ENCODE peak calls at places on chromosomes 3 and 15, in ten cellular contexts. S is endodermal cell, Y is Caco-2, Q is psoas muscle, K is GM23248, N is hepatocyte, A is lower lobe of right lung, G is heart left ventricle, V is left ventricle myocardium inferior, R is right lobe of liver. X is an unnamed sample. For H3K4me1 and H3K27me3, the result is how much of the 10 kb centered on the place peaks cover.

GRCh38 chr3:161263057-161263456 is 41.9 kb downstream of the NMD3 start:
- DNase-seq in S (no peak), Y (no peak), Q (no peak), K (peak), N (no peak), A (no peak), G (no peak), V (no peak), R (no peak), X (no peak)

GRCh38 chr3:160403028-160403545 is 3.6 kb downstream of the SMC4 start:
- DNase-seq in S (no peak), Y (no peak), Q (no peak), K (peak), N (no peak), A (no peak), G (no peak), V (no peak), R (no peak), X (peak)

GRCh38 chr3:128378631-128379347 is 87.9 kb downstream of the DNAJB8 start:
- DNase-seq in S (no peak), Y (no peak), Q (peak), K (peak), N (peak), A (no peak), G (peak), V (peak), R (peak), X (no peak)

GRCh38 chr15:83776986-83777385 is 123.1 kb downstream of the ADAMTSL3 start:
- DNase-seq in S (no peak), Y (no peak), Q (no peak), K (no peak), N (no peak), A (no peak), G (peak), V (no peak), R (no peak), X (no peak)

GRCh38 chr15:60444289-60444912 is 34.5 kb downstream of the ICE2 start:
- DNase-seq in S (no peak), Y (no peak), Q (no peak), K (peak), N (peak), A (no peak), G (no peak), V (no peak), R (no peak), X (peak)

GRCh38 chr15:71333839-71334238 is 218.6 kb downstream of the THSD4 start:
- DNase-seq in S (no peak), Y (no peak), Q (no peak), K (peak), N (no peak), A (no peak), G (no peak), V (no peak), R (no peak), X (no peak)

GRCh38 chr15:78093242-78094020 is 1.1 kb downstream of the SH2D7 start:
- DNase-seq in S (no peak), Y (no peak), Q (no peak), K (peak), N (no peak), A (no peak), G (no peak), V (no peak), R (no peak), X (no peak)

GRCh38 chr15:92578096-92578835 is 77.3 kb downstream of the FAM174B start:
- DNase-seq in S (no peak), Y (no peak), Q (no peak), K (no peak), N (no peak), A (no peak), G (no peak), V (no peak), R (no peak), X (no peak)

GRCh38 chr3:121992601-121993560 is 29.2 kb downstream of the ILDR1 start:
- DNase-seq in S (peak), Y (no peak), Q (no peak), K (no peak), N (no peak), A (no peak), G (no peak), V (no peak), R (no peak), X (no peak)

GRCh38 chr3:57434041-57434440 is 110.1 kb downstream of the DNAH12 start:
- DNase-seq in S (no peak), Y (no peak), Q (no peak), K (peak), N (peak), A (no peak), G (no peak), V (no peak), R (no peak), X (peak)

GRCh38 chr15:85607141-85607806 is 187.5 kb downstream of the KLHL25 start:
- DNase-seq in S (no peak), Y (no peak), Q (no peak), K (peak), N (no peak), A (no peak), G (no peak), V (no peak), R (no peak), X (no peak)

GRCh38 chr3:81592101-81592500 is 169.3 kb downstream of the GBE1 start:
- DNase-seq in S (no peak), Y (no peak), Q (no peak), K (peak), N (no peak), A (no peak), G (no peak), V (no peak), R (no peak), X (peak)

GRCh38 chr3:44803298-44803697 is 41.7 kb downstream of the KIF15 start:
- DNase-seq in S (no peak), Y (no peak), Q (no peak), K (no peak), N (no peak), A (no peak), G (no peak), V (no peak), R (no peak), X (no peak)

GRCh38 chr3:103440539-103441113 is 1005.8 kb downstream of the ZPLD1 start:
- DNase-seq in S (no peak), Y (no peak), Q (no peak), K (no peak), N (no peak), A (no peak), G (no peak), V (no peak), R (no peak), X (peak)

GRCh38 chr3:44885618-44886017 is 11.2 kb downstream of the TGM4 start:
- DNase-seq in S (peak), Y (no peak), Q (no peak), K (peak), N (peak), A (no peak), G (no peak), V (no peak), R (no peak), X (no peak)

GRCh38 chr3:10378742-10379141 is 57.8 kb upstream of the SEC13 start:
- DNase-seq in S (no peak), Y (no peak), Q (no peak), K (no peak), N (no peak), A (no peak), G (no peak), V (no peak), R (no peak), X (no peak)

GRCh38 chr3:82005266-82005665 is 243.8 kb upstream of the GBE1 start:
- DNase-seq in S (no peak), Y (no peak), Q (no peak), K (no peak), N (no peak), A (no peak), G (no peak), V (no peak), R (no peak), X (no peak)

GRCh38 chr3:108472011-108472591 is 38.3 kb downstream of the MYH15 start:
- DNase-seq in S (no peak), Y (no peak), Q (no peak), K (peak), N (peak), A (no peak), G (no peak), V (no peak), R (no peak), X (peak)

GRCh38 chr3:10382892-10383849 is 62.3 kb upstream of the SEC13 start:
- DNase-seq in S (no peak), Y (no peak), Q (no peak), K (no peak), N (no peak), A (no peak), G (no peak), V (no peak), R (no peak), X (no peak)

GRCh38 chr3:13500133-13500885 is 20.2 kb downstream of the HDAC11 start:
- DNase-seq in S (peak), Y (no peak), Q (no peak), K (peak), N (no peak), A (peak), G (peak), V (no peak), R (no peak), X (no peak)

GRCh38 chr3:143731776-143732175 is 116.5 kb downstream of the SLC9A9 start:
- DNase-seq in S (no peak), Y (no peak), Q (no peak), K (no peak), N (no peak), A (no peak), G (no peak), V (no peak), R (no peak), X (no peak)

GRCh38 chr3:177928156-177928555 is 608.1 kb upstream of the KCNMB2 start:
- DNase-seq in S (no peak), Y (no peak), Q (no peak), K (peak), N (no peak), A (no peak), G (no peak), V (no peak), R (no peak), X (peak)

GRCh38 chr3:51954713-51955112 is 468 bp upstream of the GPR62 start:
- DNase-seq in S (no peak), Y (no peak), Q (no peak), K (no peak), N (no peak), A (no peak), G (no peak), V (no peak), R (no peak), X (no peak)

GRCh38 chr3:85502148-85502875 is 543.5 kb downstream of the CADM2 start:
- DNase-seq in S (no peak), Y (no peak), Q (no peak), K (no peak), N (no peak), A (no peak), G (no peak), V (no peak), R (no peak), X (no peak)

GRCh38 chr3:156676467-156677119 is 2.2 kb downstream of the TIPARP start:
- DNase-seq in S (no peak), Y (no peak), Q (no peak), K (peak), N (no peak), A (no peak), G (no peak), V (no peak), R (no peak), X (no peak)

GRCh38 chr3:156680243-156680930 is 6.0 kb downstream of the TIPARP start:
- DNase-seq in S (no peak), Y (no peak), Q (no peak), K (no peak), N (no peak), A (no peak), G (no peak), V (no peak), R (no peak), X (no peak)

GRCh38 chr3:156677120-156677479 is 2.7 kb downstream of the TIPARP start:
- DNase-seq in S (no peak), Y (no peak), Q (no peak), K (peak), N (no peak), A (no peak), G (no peak), V (no peak), R (no peak), X (peak)

GRCh38 chr3:156677536-156677935 is 3.1 kb downstream of the TIPARP start:
- DNase-seq in S (no peak), Y (no peak), Q (no peak), K (peak), N (no peak), A (no peak), G (no peak), V (no peak), R (no peak), X (no peak)

GRCh38 chr3:156678216-156678615 is 3.8 kb downstream of the TIPARP start:
- DNase-seq in S (no peak), Y (no peak), Q (no peak), K (no peak), N (no peak), A (no peak), G (no peak), V (no peak), R (no peak), X (no peak)
- H3K4me1 ChIP-seq in S (under half), Y (under half), Q (half or more), K (half or more), N (under half), A (half or more), G (half or more), V (half or more), R (under half), X (under half)

GRCh38 chr15:32718082-32718821 is 448 bp downstream of the GREM1 start:
- DNase-seq in S (peak), Y (no peak), Q (no peak), K (peak), N (peak), A (no peak), G (peak), V (no peak), R (peak), X (no peak)
- H3K27me3 ChIP-seq in S (half or more), Y (under half), Q (half or more), K (under half), N (half or more), A (half or more), G (half or more), V (half or more), R (under half), X (under half)

GRCh38 chr3:20043825-20044224 is 3.6 kb downstream of the KAT2B start:
- DNase-seq in S (no peak), Y (no peak), Q (no peak), K (no peak), N (no peak), A (no peak), G (no peak), V (no peak), R (no peak), X (peak)
- H3K4me3 ChIP-seq in S (no peak), Y (no peak), Q (peak), K (no peak), N (no peak), A (peak), G (peak), V (peak), R (no peak), X (no peak)

GRCh38 chr3:39127907-39128303 is 20.4 kb downstream of the TTC21A start:
- DNase-seq in S (no peak), Y (no peak), Q (no peak), K (no peak), N (no peak), A (no peak), G (no peak), V (no peak), R (no peak), X (no peak)

GRCh38 chr3:39130026-39130425 is 22.5 kb downstream of the TTC21A start:
- DNase-seq in S (no peak), Y (peak), Q (no peak), K (no peak), N (no peak), A (no peak), G (no peak), V (no peak), R (no peak), X (no peak)

GRCh38 chr3:39130693-39131265 is 22.6 kb downstream of the CSRNP1 start:
- DNase-seq in S (no peak), Y (no peak), Q (no peak), K (no peak), N (no peak), A (no peak), G (no peak), V (no peak), R (no peak), X (no peak)

GRCh38 chr3:39127296-39127906 is 19.9 kb downstream of the TTC21A start:
- DNase-seq in S (no peak), Y (peak), Q (no peak), K (no peak), N (no peak), A (no peak), G (no peak), V (no peak), R (no peak), X (no peak)

DNA sequence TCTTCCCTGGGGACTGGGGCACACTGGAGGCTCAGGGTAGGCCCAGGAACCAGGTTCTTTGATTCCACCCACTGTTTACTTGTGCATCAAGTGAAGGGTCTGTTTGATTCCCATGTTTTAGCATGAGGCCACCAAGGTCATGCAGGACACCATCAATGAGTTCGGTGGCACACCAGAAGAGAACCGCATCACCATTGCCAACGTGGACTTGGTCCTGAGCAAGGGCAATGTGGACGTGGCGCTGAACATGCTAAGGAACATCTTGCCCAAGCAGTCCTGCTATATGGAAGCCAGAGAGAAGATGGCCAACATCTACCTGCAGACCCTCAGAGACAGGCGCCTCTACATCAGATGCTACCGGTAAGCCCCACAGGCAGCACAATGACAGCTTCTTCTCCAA is 21.5 kb downstream of the TTC21A start:
- DNase-seq in S (no peak), Y (peak), Q (no peak), K (no peak), N (no peak), A (no peak), G (no peak), V (no peak), R (no peak), X (no peak)
- H3K4me1 ChIP-seq in S (under half), Y (under half), Q (under half), K (under half), N (under half), A (under half), G (under half), V (under half), R (under half), X (under half)

GRCh38 chr15:41869770-41870688 is 23.8 kb downstream of the SPTBN5 start:
- DNase-seq in S (no peak), Y (no peak), Q (no peak), K (no peak), N (no peak), A (no peak), G (no peak), V (no peak), R (no peak), X (no peak)
- H3K27me3 ChIP-seq in S (under half), Y (under half), Q (under half), K (under half), N (under half), A (under half), G (under half), V (under half), R (under half), X (under half)

GRCh38 chr15:90994417-90995311 is at the start of gene PRC1:
- DNase-seq in S (peak), Y (peak), Q (peak), K (peak), N (peak), A (peak), G (peak), V (peak), R (peak), X (peak)

GRCh38 chr15:90989040-90989768 is 5.1 kb downstream of the PRC1 start:
- DNase-seq in S (no peak), Y (no peak), Q (no peak), K (no peak), N (no peak), A (no peak), G (no peak), V (no peak), R (no peak), X (no peak)

GRCh38 chr15:90990446-90990845 is 3.9 kb downstream of the PRC1 start:
- DNase-seq in S (no peak), Y (no peak), Q (no peak), K (no peak), N (no peak), A (no peak), G (no peak), V (no peak), R (no peak), X (no peak)

GRCh38 chr15:90994059-90994416 is 297 bp downstream of the PRC1 start:
- DNase-seq in S (no peak), Y (no peak), Q (peak), K (peak), N (peak), A (peak), G (peak), V (no peak), R (peak), X (no peak)

GRCh38 chr15:90991587-90992285 is 2.6 kb downstream of the PRC1 start:
- DNase-seq in S (peak), Y (no peak), Q (no peak), K (no peak), N (no peak), A (no peak), G (no peak), V (no peak), R (no peak), X (no peak)
- H3K4me3 ChIP-seq in S (peak), Y (no peak), Q (no peak), K (no peak), N (no peak), A (no peak), G (no peak), V (no peak), R (no peak), X (no peak)

GRCh38 chr3:129599073-129599472 is 7.4 kb downstream of the PLXND1 start:
- DNase-seq in S (no peak), Y (no peak), Q (no peak), K (peak), N (no peak), A (no peak), G (no peak), V (no peak), R (no peak), X (no peak)

GRCh38 chr3:129600348-129600747 is 6.1 kb downstream of the PLXND1 start:
- DNase-seq in S (no peak), Y (no peak), Q (no peak), K (no peak), N (no peak), A (no peak), G (no peak), V (no peak), R (no peak), X (no peak)

GRCh38 chr3:129598484-129598883 is 8.0 kb downstream of the PLXND1 start:
- DNase-seq in S (no peak), Y (no peak), Q (no peak), K (no peak), N (no peak), A (no peak), G (no peak), V (no peak), R (no peak), X (no peak)

GRCh38 chr3:129597792-129598381 is 8.6 kb downstream of the PLXND1 start:
- DNase-seq in S (peak), Y (no peak), Q (no peak), K (peak), N (no peak), A (no peak), G (no peak), V (no peak), R (no peak), X (no peak)

DNA sequence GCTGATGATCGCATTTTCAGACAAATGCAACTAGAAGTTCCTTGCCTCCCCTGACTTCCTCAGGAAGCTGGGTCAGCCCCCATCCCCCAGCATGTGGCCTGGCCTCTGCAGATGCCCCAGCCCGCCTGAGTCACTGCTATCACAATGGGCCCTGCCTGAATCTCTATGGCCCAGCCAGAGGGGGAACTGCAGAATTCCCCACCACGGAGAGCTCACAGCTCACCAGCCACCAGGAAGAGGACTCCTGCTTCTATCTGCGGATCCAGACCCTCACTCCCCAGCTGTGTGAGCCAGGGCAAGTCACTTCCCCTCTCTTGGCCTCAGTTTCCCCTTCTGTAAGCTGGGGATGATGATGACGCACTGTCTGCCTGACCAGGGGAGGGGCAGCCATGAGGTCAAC is 6.9 kb downstream of the PLXND1 start:
- DNase-seq in S (peak), Y (no peak), Q (peak), K (peak), N (no peak), A (peak), G (peak), V (peak), R (peak), X (no peak)
- H3K4me1 ChIP-seq in S (under half), Y (under half), Q (half or more), K (half or more), N (under half), A (half or more), G (half or more), V (half or more), R (under half), X (under half)

GRCh38 chr15:29437888-29438713 is 168.5 kb upstream of the NSMCE3 start:
- DNase-seq in S (no peak), Y (no peak), Q (no peak), K (no peak), N (no peak), A (no peak), G (no peak), V (no peak), R (no peak), X (no peak)

GRCh38 chr15:29442532-29442931 is 172.9 kb upstream of the NSMCE3 start:
- DNase-seq in S (no peak), Y (no peak), Q (no peak), K (no peak), N (no peak), A (no peak), G (no peak), V (no peak), R (no peak), X (no peak)

GRCh38 chr15:29440541-29440940 is 170.9 kb upstream of the NSMCE3 start:
- DNase-seq in S (no peak), Y (no peak), Q (no peak), K (no peak), N (no peak), A (no peak), G (no peak), V (no peak), R (no peak), X (no peak)

GRCh38 chr15:29435811-29436210 is 166.2 kb upstream of the NSMCE3 start:
- DNase-seq in S (no peak), Y (no peak), Q (no peak), K (no peak), N (peak), A (no peak), G (no peak), V (no peak), R (no peak), X (no peak)

DNA sequence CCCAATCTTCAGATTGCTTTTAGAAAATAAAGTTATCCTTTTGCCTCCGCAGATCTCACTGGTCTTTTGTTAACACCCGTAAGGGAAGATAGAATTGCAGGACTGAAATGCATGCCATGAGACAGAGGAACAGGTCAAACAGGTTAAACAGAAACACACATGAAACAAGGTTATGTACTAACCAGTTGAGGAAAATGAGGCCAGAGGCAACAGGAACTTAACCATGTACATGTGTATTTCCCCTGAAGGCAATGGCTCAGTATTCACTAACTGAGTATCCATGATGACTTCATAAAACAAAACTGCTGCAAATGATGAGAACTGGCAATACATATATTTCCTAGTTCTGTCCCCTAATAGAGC is 169.1 kb upstream of the NSMCE3 start:
- DNase-seq in S (no peak), Y (no peak), Q (no peak), K (no peak), N (peak), A (no peak), G (no peak), V (no peak), R (no peak), X (no peak)
- H3K27me3 ChIP-seq in S (under half), Y (under half), Q (under half), K (under half), N (under half), A (under half), G (under half), V (under half), R (under half), X (under half)

X was measured in small intestine.